ENCODE peak calls at places on chromosomes 7 and 10, in ten cellular contexts. B is cardiac fibroblast; L is NCI-H2171 treated with DMSO at 0.1 percent for 48 hours; Y is globus pallidus; X is tibial nerve; E is choroid plexus epithelial cell; H is AG04450; W is mucosa of descending colon; I is activated T-cell treated with anti-CD3 and anti-CD28 coated beads, Interleukin-2, amount 50 U/mL, for 4 hours; N is activated naive CD4-positive, alpha-beta T cell treated with Interleukin-2 at 50 U/mL for 16 hours. Q is an unnamed sample.

GRCh38 chr10:131163444-131163843 is 148.1 kb downstream of the TCERG1L start:
- DNase-seq in B (no peak), L (no peak), Y (no peak), X (no peak), E (no peak), H (no peak), W (no peak), I (no peak), N (no peak), Q (no peak)

GRCh38 chr7:123218866-123219265 is 19.1 kb upstream of the SLC13A1 start:
- DNase-seq in B (no peak), L (no peak), Y (no peak), X (no peak), E (no peak), H (no peak), W (no peak), I (no peak), N (no peak), Q (no peak)

GRCh38 chr7:37921340-37921805 is 933 bp downstream of the EPDR1 start:
- DNase-seq in B (no peak), L (peak; percentile 83), Y (no peak), X (peak; percentile 40), E (peak; percentile 60), H (no peak), W (peak; percentile 59), I (no peak), N (no peak), Q (no peak)

GRCh38 chr10:19816420-19817250 is at the start of gene PLXDC2:
- DNase-seq in B (peak; percentile 62), L (no peak), Y (peak; percentile 66), X (peak; percentile 42), E (peak; percentile 73), H (peak; percentile 20), W (peak; percentile 66), I (no peak), N (no peak), Q (peak; percentile 28)

GRCh38 chr7:90594791-90595317 is 1.3 kb upstream of the CDK14 start:
- DNase-seq in B (peak; percentile 85), L (peak; percentile 79), Y (no peak), X (peak; percentile 52), E (peak; percentile 75), H (no peak), W (no peak), I (no peak), N (no peak), Q (peak; percentile 81)

GRCh38 chr10:42482411-42482810 is 156.0 kb downstream of the ZNF33B start:
- DNase-seq in B (no peak), L (no peak), Y (no peak), X (no peak), E (peak; percentile 2), H (no peak), W (no peak), I (no peak), N (no peak), Q (no peak)

GRCh38 chr7:38833329-38833728 is 75.7 kb downstream of the VPS41 start:
- DNase-seq in B (no peak), L (no peak), Y (no peak), X (no peak), E (no peak), H (no peak), W (no peak), I (no peak), N (no peak), Q (no peak)

GRCh38 chr7:44224951-44225565 is 24.3 kb downstream of the YKT6 start:
- DNase-seq in B (no peak), L (no peak), Y (no peak), X (no peak), E (no peak), H (no peak), W (peak; percentile 36), I (no peak), N (no peak), Q (no peak)

GRCh38 chr10:128116851-128117615 is 9.2 kb downstream of the MKI67 start:
- DNase-seq in B (no peak), L (no peak), Y (no peak), X (no peak), E (no peak), H (no peak), W (no peak), I (no peak), N (no peak), Q (no peak)

GRCh38 chr10:97399843-97400545 is 1.1 kb downstream of the RRP12 start:
- DNase-seq in B (peak; percentile 68), L (peak; percentile 24), Y (no peak), X (no peak), E (peak; percentile 73), H (peak; percentile 32), W (peak; percentile 61), I (peak; percentile 41), N (peak; percentile 55), Q (no peak)

GRCh38 chr10:68231106-68231901 is 609 bp downstream of the ATOH7 start:
- DNase-seq in B (peak; percentile 64), L (peak; percentile 39), Y (peak; percentile 75), X (peak; percentile 11), E (peak; percentile 62), H (no peak), W (peak; percentile 57), I (no peak), N (peak; percentile 21), Q (no peak)

GRCh38 chr7:31783221-31783620 is 96.2 kb downstream of the PPP1R17 start:
- DNase-seq in B (no peak), L (peak; percentile 55), Y (peak; percentile 48), X (no peak), E (no peak), H (no peak), W (no peak), I (no peak), N (no peak), Q (no peak)

GRCh38 chr10:75532253-75532924 is 101.0 kb downstream of the LRMDA start:
- DNase-seq in B (no peak), L (no peak), Y (no peak), X (no peak), E (peak; percentile 28), H (no peak), W (no peak), I (no peak), N (no peak), Q (peak; percentile 49)

GRCh38 chr7:123580406-123581161 is 21.0 kb upstream of the ASB15 start:
- DNase-seq in B (peak; percentile 76), L (peak; percentile 70), Y (no peak), X (no peak), E (peak; percentile 82), H (no peak), W (no peak), I (no peak), N (no peak), Q (peak; percentile 27)

GRCh38 chr7:139582671-139583155 is 59.2 kb downstream of the CLEC2L start:
- DNase-seq in B (no peak), L (no peak), Y (no peak), X (no peak), E (no peak), H (no peak), W (no peak), I (no peak), N (no peak), Q (no peak)

GRCh38 chr10:98374176-98374969 is 40.6 kb downstream of the PYROXD2 start:
- DNase-seq in B (peak; percentile 43), L (no peak), Y (no peak), X (no peak), E (peak; percentile 58), H (peak; percentile 44), W (no peak), I (no peak), N (no peak), Q (no peak)

GRCh38 chr10:49776851-49777250 is 14.7 kb upstream of the OGDHL start:
- DNase-seq in B (no peak), L (no peak), Y (no peak), X (no peak), E (no peak), H (no peak), W (no peak), I (no peak), N (no peak), Q (no peak)

GRCh38 chr10:123986736-123987135 is 95.1 kb upstream of the CPXM2 start:
- DNase-seq in B (no peak), L (no peak), Y (no peak), X (no peak), E (no peak), H (no peak), W (no peak), I (no peak), N (no peak), Q (no peak)

GRCh38 chr10:95798307-95798850 is 42.4 kb downstream of the ENTPD1 start:
- DNase-seq in B (no peak), L (no peak), Y (no peak), X (no peak), E (no peak), H (no peak), W (no peak), I (no peak), N (no peak), Q (no peak)

GRCh38 chr7:77415822-77416620 is at the start of gene GSAP:
- DNase-seq in B (peak; percentile 33), L (no peak), Y (no peak), X (peak; percentile 35), E (no peak), H (no peak), W (peak; percentile 82), I (peak; percentile 44), N (peak; percentile 50), Q (no peak)

GRCh38 chr10:30357075-30357801 is 8.2 kb upstream of the MTPAP start:
- DNase-seq in B (no peak), L (no peak), Y (no peak), X (no peak), E (no peak), H (no peak), W (no peak), I (no peak), N (no peak), Q (no peak)

GRCh38 chr10:61554925-61555324 is 101.7 kb upstream of the TMEM26 start:
- DNase-seq in B (peak; percentile 4), L (no peak), Y (no peak), X (no peak), E (peak; percentile 35), H (no peak), W (no peak), I (no peak), N (no peak), Q (no peak)

GRCh38 chr10:49759787-49760551 is 2.2 kb downstream of the OGDHL start:
- DNase-seq in B (no peak), L (no peak), Y (no peak), X (no peak), E (no peak), H (no peak), W (no peak), I (no peak), N (no peak), Q (no peak)

GRCh38 chr10:17538941-17539340 is 78.2 kb downstream of the HACD1 start:
- DNase-seq in B (no peak), L (no peak), Y (no peak), X (no peak), E (no peak), H (no peak), W (no peak), I (no peak), N (no peak), Q (no peak)

GRCh38 chr7:47483604-47484273 is 98.2 kb downstream of the TNS3 start:
- DNase-seq in B (peak; percentile 52), L (peak; percentile 12), Y (no peak), X (no peak), E (peak; percentile 48), H (no peak), W (no peak), I (no peak), N (no peak), Q (no peak)